ENCODE peak calls at places on chromosomes 3 and 15, in five cellular contexts. B is BE2C; J is HCT116; H is naive thymus-derived CD4-positive, alpha-beta T cell; A is heart right ventricle. O is an unnamed sample.

GRCh38 chr3:195699148-195699771 is 21.5 kb upstream of the MUC20 start:
- DNase-seq in B (no peak), J (no peak), H (no peak), A (no peak), O (no peak)

GRCh38 chr15:80242802-80243201 is 9.2 kb downstream of the CTXND1 start:
- DNase-seq in B (no peak), J (no peak), H (no peak), A (no peak), O (no peak)

GRCh38 chr15:84992157-84992940 is 10.7 kb downstream of the PDE8A start:
- DNase-seq in B (no peak), J (peak; percentile 93), H (no peak), A (no peak), O (no peak)

GRCh38 chr15:70100495-70101331 is 3.0 kb upstream of the TLE3 start:
- DNase-seq in B (peak; percentile 69), J (peak; percentile 27), H (peak; percentile 71), A (peak; percentile 55), O (peak; percentile 77)

GRCh38 chr3:8324727-8325126 is 176.9 kb upstream of the LMCD1 start:
- DNase-seq in B (peak; percentile 49), J (peak; percentile 40), H (peak; percentile 36), A (peak; percentile 37), O (no peak)

GRCh38 chr3:183260167-183260904 is 7.3 kb downstream of the B3GNT5 start:
- DNase-seq in B (no peak), J (no peak), H (no peak), A (no peak), O (no peak)

GRCh38 chr3:157231071-157231470 is 71.1 kb upstream of the CCNL1 start:
- DNase-seq in B (no peak), J (no peak), H (no peak), A (no peak), O (no peak)

GRCh38 chr15:74780983-74781672 is 752 bp upstream of the CSK start:
- DNase-seq in B (no peak), J (no peak), H (peak; percentile 71), A (no peak), O (peak; percentile 27)

GRCh38 chr3:33807190-33807589 is 8.8 kb downstream of the PDCD6IP start:
- DNase-seq in B (no peak), J (no peak), H (no peak), A (peak; percentile 21), O (no peak)

GRCh38 chr3:39593341-39593740 is 125.9 kb downstream of the MOBP start:
- DNase-seq in B (no peak), J (no peak), H (no peak), A (no peak), O (no peak)

GRCh38 chr3:60986552-60986951 is 264.7 kb downstream of the FHIT start:
- DNase-seq in B (no peak), J (no peak), H (no peak), A (no peak), O (no peak)

GRCh38 chr3:156253150-156253549 is 132.8 kb downstream of the KCNAB1 start:
- DNase-seq in B (no peak), J (no peak), H (no peak), A (no peak), O (no peak)

GRCh38 chr3:50365842-50366220 is 6.5 kb upstream of the TMEM115 start:
- DNase-seq in B (no peak), J (no peak), H (no peak), A (no peak), O (no peak)

GRCh38 chr3:156382458-156383346 is 172.2 kb downstream of the SSR3 start:
- DNase-seq in B (peak; percentile 61), J (peak; percentile 23), H (no peak), A (no peak), O (peak; percentile 47)

GRCh38 chr15:99703603-99704443 is 29.4 kb downstream of the LYSMD4 start:
- DNase-seq in B (no peak), J (peak; percentile 61), H (peak; percentile 73), A (no peak), O (no peak)

GRCh38 chr3:4584537-4585249 is 91.5 kb downstream of the ITPR1 start:
- DNase-seq in B (no peak), J (no peak), H (no peak), A (no peak), O (no peak)

GRCh38 chr3:4581452-4581851 is 88.3 kb downstream of the ITPR1 start:
- DNase-seq in B (no peak), J (no peak), H (no peak), A (no peak), O (no peak)

GRCh38 chr3:4581905-4582611 is 88.9 kb downstream of the ITPR1 start:
- DNase-seq in B (no peak), J (no peak), H (no peak), A (no peak), O (no peak)

GRCh38 chr3:4582634-4583033 is 89.5 kb downstream of the ITPR1 start:
- DNase-seq in B (no peak), J (no peak), H (no peak), A (no peak), O (no peak)

GRCh38 chr3:4583441-4583840 is 90.3 kb downstream of the ITPR1 start:
- DNase-seq in B (no peak), J (no peak), H (no peak), A (no peak), O (no peak)
- H3K4me3 ChIP-seq in B (no peak overlapping the region), J (no peak overlapping the region), H (no peak overlapping the region), A (no peak overlapping the region), O (no peak overlapping the region)

GRCh38 chr3:52683611-52684010 is 2.1 kb downstream of the PBRM1 start:
- DNase-seq in B (no peak), J (no peak), H (no peak), A (peak; percentile 20), O (no peak)
- H3K4me1 ChIP-seq in B (no peaks in the 10 kb centered on the region), J (peaks cover 13% of the 10 kb centered on the region), H (peaks cover 21% of the 10 kb centered on the region), A (peaks cover 75% of the 10 kb centered on the region), O (peaks cover 17% of the 10 kb centered on the region)

DNA sequence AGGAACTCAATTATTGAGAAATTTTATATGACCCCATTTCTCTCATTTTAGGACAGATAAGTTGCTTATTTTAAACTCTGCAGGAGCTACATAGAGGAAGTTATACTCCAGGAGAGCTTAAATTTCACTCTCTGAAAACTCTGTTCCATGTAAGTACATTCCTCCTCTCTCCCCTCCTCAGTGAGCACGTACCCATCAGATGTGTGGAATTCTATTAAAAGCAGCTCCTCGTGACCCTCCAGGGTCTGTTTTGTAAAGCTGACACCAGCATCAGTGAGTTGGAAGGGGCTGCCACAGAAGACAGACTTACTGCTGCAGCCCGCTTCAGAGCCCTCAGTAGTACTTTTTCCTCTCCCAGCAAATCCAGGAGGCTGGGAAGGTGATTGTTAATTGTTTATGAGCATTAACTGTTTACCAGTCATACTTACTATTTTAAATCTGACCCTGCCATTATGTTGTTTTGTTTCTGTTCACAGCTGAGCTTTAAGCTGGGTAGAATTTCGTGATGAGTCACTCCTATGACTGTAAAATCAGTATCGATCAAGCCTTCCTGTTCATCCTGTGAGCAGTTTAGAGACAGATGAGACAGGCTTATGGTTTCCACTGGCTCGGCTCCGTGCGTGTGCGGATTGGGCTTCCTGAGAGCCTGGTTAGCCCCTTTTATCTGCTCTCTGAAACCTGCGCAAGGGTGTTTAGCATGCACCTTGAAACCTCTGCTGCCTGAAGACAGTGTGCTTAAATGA is 20.4 kb downstream of the IGF1R start:
- DNase-seq in B (no peak), J (peak; percentile 28), H (peak; percentile 31), A (no peak), O (no peak)
- H3K4me3 ChIP-seq in B (no peak overlapping the region), J (peak overlapping the region; percentile 1), H (no peak overlapping the region), A (no peak overlapping the region), O (no peak overlapping the region)

DNA sequence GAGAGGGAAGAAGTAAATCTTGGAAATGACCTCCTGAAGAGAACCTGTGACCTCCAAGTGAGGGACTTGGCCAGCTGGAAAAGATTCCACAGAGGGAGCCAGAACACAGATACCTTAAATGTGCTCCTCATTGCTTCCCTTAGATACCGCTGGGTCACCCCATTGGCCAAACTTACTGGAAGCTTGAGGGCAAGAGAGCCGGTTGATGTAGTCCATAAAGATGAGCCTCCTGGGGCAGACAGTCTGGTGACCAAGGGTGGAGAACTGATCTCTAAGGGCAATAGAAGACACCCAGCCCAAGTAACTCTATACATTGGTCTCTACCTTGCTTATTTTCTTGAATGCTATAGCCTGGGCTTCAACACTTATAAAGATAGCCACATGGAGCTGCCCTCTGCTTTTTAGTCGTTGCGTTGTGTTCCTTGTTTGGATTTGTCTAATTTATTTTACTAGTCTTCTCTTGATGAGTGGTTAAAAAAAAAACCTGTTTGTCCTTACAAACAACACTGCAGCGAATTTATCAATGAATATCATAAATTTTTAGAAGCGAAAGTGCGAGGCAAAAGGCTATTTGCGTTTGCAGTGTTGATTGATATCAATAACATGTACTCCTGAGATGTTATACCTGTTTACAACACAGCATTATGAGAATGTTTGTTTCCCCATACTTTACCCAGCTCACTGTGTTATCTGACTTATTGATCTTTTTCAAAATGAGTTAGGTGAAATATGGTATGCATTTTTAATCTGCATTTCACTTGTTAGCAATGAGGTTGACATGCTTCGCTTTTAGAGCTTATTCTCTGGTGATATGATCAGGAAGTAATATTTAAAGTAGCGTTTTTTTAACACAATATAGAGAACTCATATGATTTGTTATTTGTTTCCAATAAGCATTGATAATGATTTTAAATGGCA is 31.2 kb downstream of the TGFBR2 start:
- DNase-seq in B (no peak), J (no peak), H (no peak), A (no peak), O (no peak)
- H3K4me1 ChIP-seq in B (no peaks in the 10 kb centered on the region), J (peaks cover 25% of the 10 kb centered on the region), H (peaks cover 98% of the 10 kb centered on the region), A (peaks cover 96% of the 10 kb centered on the region), O (peaks cover 2% of the 10 kb centered on the region)

GRCh38 chr3:184568918-184569829 is 7.6 kb downstream of the EPHB3 start:
- DNase-seq in B (peak; percentile 70), J (no peak), H (no peak), A (peak; percentile 82), O (peak; percentile 86)
- H3K4me3 ChIP-seq in B (peak overlapping the region; percentile 55), J (peak overlapping the region; percentile 63), H (no peak overlapping the region), A (peak overlapping the region; percentile 28), O (peak overlapping the region; percentile 30)

GRCh38 chr3:112628038-112628437 is 12.9 kb downstream of the CCDC80 start:
- DNase-seq in B (no peak), J (no peak), H (no peak), A (no peak), O (no peak)
- H3K4me1 ChIP-seq in B (peaks cover 9% of the 10 kb centered on the region), J (no peaks in the 10 kb centered on the region), H (no peaks in the 10 kb centered on the region), A (peaks cover 21% of the 10 kb centered on the region), O (peaks cover 14% of the 10 kb centered on the region)

O was measured in HAP-1.